ENCODE peak calls at places on chromosomes 12 and 14, in eight cellular contexts. One of them, this sample, is unnamed.

GRCh38 chr14:35121026-35121886 is 534 bp downstream of the PPP2R3C start:
- DNase-seq in HTR-8/SVneo: no peak
- DNase-seq in stomach: no peak
- DNase-seq in T1000: no peak
- DNase-seq in nephron progenitor cell: no peak
- DNase-seq in activated gamma-delta T cell treated with Interleukin-2 at 50 U/mL for 16 hours: no peak
- DNase-seq in heart left ventricle: no peak
- DNase-seq in stimulated activated CD8-positive, alpha-beta memory T cell treated with anti-CD3 and anti-CD28 coated beads, Interleukin-15, amount 100 ng/mL, for 24 hours: no peak
- DNase-seq in this sample: no peak

GRCh38 chr12:109247831-109248654 is 61.0 kb downstream of the FOXN4 start:
- DNase-seq in HTR-8/SVneo: no peak
- DNase-seq in stomach: peak
- DNase-seq in T1000: no peak
- DNase-seq in nephron progenitor cell: no peak
- DNase-seq in activated gamma-delta T cell treated with Interleukin-2 at 50 U/mL for 16 hours: no peak
- DNase-seq in heart left ventricle: no peak
- DNase-seq in stimulated activated CD8-positive, alpha-beta memory T cell treated with anti-CD3 and anti-CD28 coated beads, Interleukin-15, amount 100 ng/mL, for 24 hours: no peak
- DNase-seq in this sample: no peak

GRCh38 chr14:95533391-95533821 is 1.4 kb upstream of the GLRX5 start:
- DNase-seq in HTR-8/SVneo: no peak
- DNase-seq in stomach: no peak
- DNase-seq in T1000: no peak
- DNase-seq in nephron progenitor cell: no peak
- DNase-seq in activated gamma-delta T cell treated with Interleukin-2 at 50 U/mL for 16 hours: no peak
- DNase-seq in heart left ventricle: no peak
- DNase-seq in stimulated activated CD8-positive, alpha-beta memory T cell treated with anti-CD3 and anti-CD28 coated beads, Interleukin-15, amount 100 ng/mL, for 24 hours: no peak
- DNase-seq in this sample: no peak

GRCh38 chr14:23054000-23054811 is 3.1 kb downstream of the CDH24 start:
- DNase-seq in HTR-8/SVneo: no peak
- DNase-seq in stomach: no peak
- DNase-seq in T1000: no peak
- DNase-seq in nephron progenitor cell: peak
- DNase-seq in activated gamma-delta T cell treated with Interleukin-2 at 50 U/mL for 16 hours: no peak
- DNase-seq in heart left ventricle: no peak
- DNase-seq in stimulated activated CD8-positive, alpha-beta memory T cell treated with anti-CD3 and anti-CD28 coated beads, Interleukin-15, amount 100 ng/mL, for 24 hours: no peak
- DNase-seq in this sample: no peak

GRCh38 chr14:101980251-101980650 is 15.9 kb downstream of the DYNC1H1 start:
- DNase-seq in HTR-8/SVneo: no peak
- DNase-seq in stomach: no peak
- DNase-seq in T1000: no peak
- DNase-seq in nephron progenitor cell: no peak
- DNase-seq in activated gamma-delta T cell treated with Interleukin-2 at 50 U/mL for 16 hours: no peak
- DNase-seq in heart left ventricle: no peak
- DNase-seq in stimulated activated CD8-positive, alpha-beta memory T cell treated with anti-CD3 and anti-CD28 coated beads, Interleukin-15, amount 100 ng/mL, for 24 hours: no peak
- DNase-seq in this sample: no peak

GRCh38 chr14:100299238-100299560 is 7.0 kb downstream of the SLC25A29 start:
- DNase-seq in HTR-8/SVneo: no peak
- DNase-seq in stomach: no peak
- DNase-seq in T1000: no peak
- DNase-seq in nephron progenitor cell: no peak
- DNase-seq in activated gamma-delta T cell treated with Interleukin-2 at 50 U/mL for 16 hours: no peak
- DNase-seq in heart left ventricle: no peak
- DNase-seq in stimulated activated CD8-positive, alpha-beta memory T cell treated with anti-CD3 and anti-CD28 coated beads, Interleukin-15, amount 100 ng/mL, for 24 hours: no peak
- DNase-seq in this sample: no peak

GRCh38 chr14:57847096-57847495 is 18.8 kb downstream of the SLC35F4 start:
- DNase-seq in HTR-8/SVneo: no peak
- DNase-seq in stomach: no peak
- DNase-seq in T1000: no peak
- DNase-seq in nephron progenitor cell: no peak
- DNase-seq in activated gamma-delta T cell treated with Interleukin-2 at 50 U/mL for 16 hours: no peak
- DNase-seq in heart left ventricle: no peak
- DNase-seq in stimulated activated CD8-positive, alpha-beta memory T cell treated with anti-CD3 and anti-CD28 coated beads, Interleukin-15, amount 100 ng/mL, for 24 hours: no peak
- DNase-seq in this sample: no peak

GRCh38 chr14:79992799-79993198 is 218.5 kb downstream of the DIO2 start:
- DNase-seq in HTR-8/SVneo: no peak
- DNase-seq in stomach: no peak
- DNase-seq in T1000: no peak
- DNase-seq in nephron progenitor cell: peak
- DNase-seq in activated gamma-delta T cell treated with Interleukin-2 at 50 U/mL for 16 hours: no peak
- DNase-seq in heart left ventricle: no peak
- DNase-seq in stimulated activated CD8-positive, alpha-beta memory T cell treated with anti-CD3 and anti-CD28 coated beads, Interleukin-15, amount 100 ng/mL, for 24 hours: no peak
- DNase-seq in this sample: no peak

GRCh38 chr14:75806247-75806876 is 145.3 kb downstream of the TTLL5 start:
- DNase-seq in HTR-8/SVneo: no peak
- DNase-seq in stomach: no peak
- DNase-seq in T1000: no peak
- DNase-seq in nephron progenitor cell: no peak
- DNase-seq in activated gamma-delta T cell treated with Interleukin-2 at 50 U/mL for 16 hours: no peak
- DNase-seq in heart left ventricle: no peak
- DNase-seq in stimulated activated CD8-positive, alpha-beta memory T cell treated with anti-CD3 and anti-CD28 coated beads, Interleukin-15, amount 100 ng/mL, for 24 hours: no peak
- DNase-seq in this sample: no peak

GRCh38 chr14:53927171-53927570 is 29.5 kb downstream of the BMP4 start:
- DNase-seq in HTR-8/SVneo: peak
- DNase-seq in stomach: no peak
- DNase-seq in T1000: peak
- DNase-seq in nephron progenitor cell: no peak
- DNase-seq in activated gamma-delta T cell treated with Interleukin-2 at 50 U/mL for 16 hours: no peak
- DNase-seq in heart left ventricle: no peak
- DNase-seq in stimulated activated CD8-positive, alpha-beta memory T cell treated with anti-CD3 and anti-CD28 coated beads, Interleukin-15, amount 100 ng/mL, for 24 hours: no peak
- DNase-seq in this sample: no peak

GRCh38 chr14:101364503-101365328 is 196.6 kb upstream of the DIO3 start:
- DNase-seq in HTR-8/SVneo: no peak
- DNase-seq in stomach: no peak
- DNase-seq in T1000: no peak
- DNase-seq in nephron progenitor cell: peak
- DNase-seq in activated gamma-delta T cell treated with Interleukin-2 at 50 U/mL for 16 hours: no peak
- DNase-seq in heart left ventricle: no peak
- DNase-seq in stimulated activated CD8-positive, alpha-beta memory T cell treated with anti-CD3 and anti-CD28 coated beads, Interleukin-15, amount 100 ng/mL, for 24 hours: no peak
- DNase-seq in this sample: no peak

GRCh38 chr12:109542014-109542413 is 31.3 kb downstream of the MMAB start:
- DNase-seq in HTR-8/SVneo: no peak
- DNase-seq in stomach: no peak
- DNase-seq in T1000: no peak
- DNase-seq in nephron progenitor cell: no peak
- DNase-seq in activated gamma-delta T cell treated with Interleukin-2 at 50 U/mL for 16 hours: no peak
- DNase-seq in heart left ventricle: no peak
- DNase-seq in stimulated activated CD8-positive, alpha-beta memory T cell treated with anti-CD3 and anti-CD28 coated beads, Interleukin-15, amount 100 ng/mL, for 24 hours: no peak
- DNase-seq in this sample: no peak

GRCh38 chr12:108640802-108641445 is 7.2 kb upstream of the SELPLG start:
- DNase-seq in HTR-8/SVneo: no peak
- DNase-seq in stomach: peak
- DNase-seq in T1000: no peak
- DNase-seq in nephron progenitor cell: no peak
- DNase-seq in activated gamma-delta T cell treated with Interleukin-2 at 50 U/mL for 16 hours: no peak
- DNase-seq in heart left ventricle: peak
- DNase-seq in stimulated activated CD8-positive, alpha-beta memory T cell treated with anti-CD3 and anti-CD28 coated beads, Interleukin-15, amount 100 ng/mL, for 24 hours: no peak
- DNase-seq in this sample: no peak

GRCh38 chr14:51962678-51963077 is 26.7 kb upstream of the RTRAF start:
- DNase-seq in HTR-8/SVneo: no peak
- DNase-seq in stomach: no peak
- DNase-seq in T1000: no peak
- DNase-seq in nephron progenitor cell: no peak
- DNase-seq in activated gamma-delta T cell treated with Interleukin-2 at 50 U/mL for 16 hours: no peak
- DNase-seq in heart left ventricle: no peak
- DNase-seq in stimulated activated CD8-positive, alpha-beta memory T cell treated with anti-CD3 and anti-CD28 coated beads, Interleukin-15, amount 100 ng/mL, for 24 hours: no peak
- DNase-seq in this sample: no peak

GRCh38 chr14:44589180-44589579 is 82.1 kb upstream of the FSCB start:
- DNase-seq in HTR-8/SVneo: no peak
- DNase-seq in stomach: no peak
- DNase-seq in T1000: no peak
- DNase-seq in nephron progenitor cell: no peak
- DNase-seq in activated gamma-delta T cell treated with Interleukin-2 at 50 U/mL for 16 hours: no peak
- DNase-seq in heart left ventricle: no peak
- DNase-seq in stimulated activated CD8-positive, alpha-beta memory T cell treated with anti-CD3 and anti-CD28 coated beads, Interleukin-15, amount 100 ng/mL, for 24 hours: no peak
- DNase-seq in this sample: no peak

GRCh38 chr12:61397668-61398067 is 862.5 kb upstream of the USP15 start:
- DNase-seq in HTR-8/SVneo: no peak
- DNase-seq in stomach: no peak
- DNase-seq in T1000: no peak
- DNase-seq in nephron progenitor cell: no peak
- DNase-seq in activated gamma-delta T cell treated with Interleukin-2 at 50 U/mL for 16 hours: no peak
- DNase-seq in heart left ventricle: no peak
- DNase-seq in stimulated activated CD8-positive, alpha-beta memory T cell treated with anti-CD3 and anti-CD28 coated beads, Interleukin-15, amount 100 ng/mL, for 24 hours: no peak
- DNase-seq in this sample: no peak

GRCh38 chr14:88245321-88245720 is 77.7 kb downstream of the KCNK10 start:
- DNase-seq in HTR-8/SVneo: no peak
- DNase-seq in stomach: no peak
- DNase-seq in T1000: peak
- DNase-seq in nephron progenitor cell: peak
- DNase-seq in activated gamma-delta T cell treated with Interleukin-2 at 50 U/mL for 16 hours: no peak
- DNase-seq in heart left ventricle: no peak
- DNase-seq in stimulated activated CD8-positive, alpha-beta memory T cell treated with anti-CD3 and anti-CD28 coated beads, Interleukin-15, amount 100 ng/mL, for 24 hours: no peak
- DNase-seq in this sample: no peak

GRCh38 chr12:85575115-85576096 is 260.8 kb downstream of the RASSF9 start:
- DNase-seq in HTR-8/SVneo: peak
- DNase-seq in stomach: peak
- DNase-seq in T1000: peak
- DNase-seq in nephron progenitor cell: peak
- DNase-seq in activated gamma-delta T cell treated with Interleukin-2 at 50 U/mL for 16 hours: no peak
- DNase-seq in heart left ventricle: peak
- DNase-seq in stimulated activated CD8-positive, alpha-beta memory T cell treated with anti-CD3 and anti-CD28 coated beads, Interleukin-15, amount 100 ng/mL, for 24 hours: no peak
- DNase-seq in this sample: peak

GRCh38 chr14:64531567-64531966 is 9.0 kb upstream of the HSPA2 start:
- DNase-seq in HTR-8/SVneo: no peak
- DNase-seq in stomach: no peak
- DNase-seq in T1000: no peak
- DNase-seq in nephron progenitor cell: no peak
- DNase-seq in activated gamma-delta T cell treated with Interleukin-2 at 50 U/mL for 16 hours: no peak
- DNase-seq in heart left ventricle: no peak
- DNase-seq in stimulated activated CD8-positive, alpha-beta memory T cell treated with anti-CD3 and anti-CD28 coated beads, Interleukin-15, amount 100 ng/mL, for 24 hours: no peak
- DNase-seq in this sample: no peak

GRCh38 chr12:59075141-59075540 is 154.8 kb upstream of the LRIG3 start:
- DNase-seq in HTR-8/SVneo: no peak
- DNase-seq in stomach: no peak
- DNase-seq in T1000: no peak
- DNase-seq in nephron progenitor cell: no peak
- DNase-seq in activated gamma-delta T cell treated with Interleukin-2 at 50 U/mL for 16 hours: no peak
- DNase-seq in heart left ventricle: no peak
- DNase-seq in stimulated activated CD8-positive, alpha-beta memory T cell treated with anti-CD3 and anti-CD28 coated beads, Interleukin-15, amount 100 ng/mL, for 24 hours: no peak
- DNase-seq in this sample: no peak

GRCh38 chr14:97185186-97185585 is 388.0 kb downstream of the VRK1 start:
- DNase-seq in HTR-8/SVneo: no peak
- DNase-seq in stomach: no peak
- DNase-seq in T1000: no peak
- DNase-seq in nephron progenitor cell: peak
- DNase-seq in activated gamma-delta T cell treated with Interleukin-2 at 50 U/mL for 16 hours: peak
- DNase-seq in heart left ventricle: no peak
- DNase-seq in stimulated activated CD8-positive, alpha-beta memory T cell treated with anti-CD3 and anti-CD28 coated beads, Interleukin-15, amount 100 ng/mL, for 24 hours: no peak
- DNase-seq in this sample: no peak

GRCh38 chr14:77593501-77593911 is 22.9 kb downstream of the SPTLC2 start:
- DNase-seq in HTR-8/SVneo: peak
- DNase-seq in stomach: no peak
- DNase-seq in T1000: no peak
- DNase-seq in nephron progenitor cell: no peak
- DNase-seq in activated gamma-delta T cell treated with Interleukin-2 at 50 U/mL for 16 hours: no peak
- DNase-seq in heart left ventricle: no peak
- DNase-seq in stimulated activated CD8-positive, alpha-beta memory T cell treated with anti-CD3 and anti-CD28 coated beads, Interleukin-15, amount 100 ng/mL, for 24 hours: no peak
- DNase-seq in this sample: no peak

GRCh38 chr12:122830517-122831214 is 4.6 kb upstream of the HIP1R start:
- DNase-seq in HTR-8/SVneo: no peak
- DNase-seq in stomach: no peak
- DNase-seq in T1000: no peak
- DNase-seq in nephron progenitor cell: no peak
- DNase-seq in activated gamma-delta T cell treated with Interleukin-2 at 50 U/mL for 16 hours: no peak
- DNase-seq in heart left ventricle: no peak
- DNase-seq in stimulated activated CD8-positive, alpha-beta memory T cell treated with anti-CD3 and anti-CD28 coated beads, Interleukin-15, amount 100 ng/mL, for 24 hours: no peak
- DNase-seq in this sample: no peak

GRCh38 chr12:108567974-108568652 is 5.7 kb downstream of the ISCU start:
- DNase-seq in HTR-8/SVneo: no peak
- DNase-seq in stomach: no peak
- DNase-seq in T1000: no peak
- DNase-seq in nephron progenitor cell: no peak
- DNase-seq in activated gamma-delta T cell treated with Interleukin-2 at 50 U/mL for 16 hours: no peak
- DNase-seq in heart left ventricle: no peak
- DNase-seq in stimulated activated CD8-positive, alpha-beta memory T cell treated with anti-CD3 and anti-CD28 coated beads, Interleukin-15, amount 100 ng/mL, for 24 hours: no peak
- DNase-seq in this sample: no peak